ENCODE peak calls at places on chromosomes 1 and 21, in eight cellular contexts. I is GM12878, E is A549, D is GM23338, Y is Panc1, A is K562, U is SK-N-SH, O is HepG2. M is an unnamed sample.

GRCh38 chr1:78678324-78678723 is 28.7 kb downstream of the IFI44 start:
- DNase-seq in I (no peak), E (no peak), D (no peak), Y (no peak), A (no peak), U (no peak), O (no peak), M (no peak)

GRCh38 chr1:61230523-61230922 is 148.2 kb downstream of the NFIA start:
- DNase-seq in I (no peak), E (no peak), D (no peak), Y (no peak), A (no peak), U (no peak), O (peak; percentile 81), M (no peak)

GRCh38 chr1:160400646-160401486 is 502 bp downstream of the VANGL2 start:
- DNase-seq in I (no peak), E (no peak), D (peak; percentile 82), Y (no peak), A (no peak), U (peak; percentile 86), O (no peak), M (no peak)

GRCh38 chr1:160885080-160885479 is at the start of gene ITLN1:
- DNase-seq in I (no peak), E (no peak), D (no peak), Y (no peak), A (no peak), U (no peak), O (no peak), M (no peak)

GRCh38 chr1:160403244-160403643 is 2.9 kb downstream of the VANGL2 start:
- DNase-seq in I (no peak), E (no peak), D (no peak), Y (no peak), A (no peak), U (no peak), O (no peak), M (no peak)

GRCh38 chr1:183417691-183418491 is at the start of gene NMNAT2:
- DNase-seq in I (no peak), E (peak; percentile 36), D (peak; percentile 86), Y (no peak), A (peak; percentile 3), U (peak; percentile 77), O (no peak), M (no peak)

GRCh38 chr1:1629430-1630190 is 2.4 kb upstream of the MMP23B start:
- DNase-seq in I (no peak), E (no peak), D (peak; percentile 72), Y (no peak), A (no peak), U (peak; percentile 42), O (no peak), M (no peak)

GRCh38 chr1:66355756-66356155 is 178.2 kb upstream of the SGIP1 start:
- DNase-seq in I (no peak), E (no peak), D (no peak), Y (no peak), A (no peak), U (no peak), O (no peak), M (no peak)

GRCh38 chr1:236185687-236186086 is 43.3 kb downstream of the GPR137B start:
- DNase-seq in I (no peak), E (no peak), D (no peak), Y (no peak), A (no peak), U (no peak), O (no peak), M (peak; percentile 5)

GRCh38 chr21:25790122-25790951 is 55.6 kb downstream of the GABPA start:
- DNase-seq in I (no peak), E (peak; percentile 10), D (peak; percentile 52), Y (peak; percentile 38), A (peak; percentile 41), U (peak; percentile 52), O (peak; percentile 19), M (peak; percentile 35)

GRCh38 chr1:147334292-147334691 is 91.8 kb downstream of the CHD1L start:
- DNase-seq in I (no peak), E (no peak), D (no peak), Y (no peak), A (peak; percentile 69), U (no peak), O (no peak), M (no peak)

GRCh38 chr1:217482356-217483102 is 148.4 kb downstream of the GPATCH2 start:
- DNase-seq in I (peak; percentile 38), E (no peak), D (no peak), Y (no peak), A (no peak), U (no peak), O (no peak), M (peak; percentile 19)

GRCh38 chr1:199098468-199098867 is 459.6 kb downstream of the PTPRC start:
- DNase-seq in I (no peak), E (no peak), D (no peak), Y (no peak), A (no peak), U (no peak), O (no peak), M (peak; percentile 21)

GRCh38 chr1:227654431-227654830 is 80.7 kb downstream of the JMJD4 start:
- DNase-seq in I (no peak), E (no peak), D (no peak), Y (no peak), A (no peak), U (no peak), O (no peak), M (no peak)
- TF ChIP-seq CTCF in I (no peak), E (no peak), D (no peak), Y (no peak), A (no peak), U (no peak), O (no peak), M (no peak)

GRCh38 chr1:203174324-203174985 is 1.2 kb downstream of the MYBPH start:
- DNase-seq in I (no peak), E (no peak), D (no peak), Y (no peak), A (no peak), U (no peak), O (no peak), M (no peak)
- TF ChIP-seq REST in I (no peak), E (no peak), D (no peak), Y (no peak), A (no peak), U (no peak), O (no peak), M (no peak)

GRCh38 chr1:179743679-179744400 is 749 bp downstream of the FAM163A start:
- DNase-seq in I (no peak), E (no peak), D (peak; percentile 37), Y (no peak), A (no peak), U (peak; percentile 80), O (no peak), M (peak; percentile 8)
- H3K4me3 ChIP-seq in I (no peak overlapping the region), E (peak overlapping the region; percentile 47), D (peak overlapping the region; percentile 72), Y (peak overlapping the region; percentile 39), A (no peak overlapping the region), U (peak overlapping the region; percentile 54), O (peak overlapping the region; percentile 55), M (peak overlapping the region; percentile 32)

GRCh38 chr1:214588963-214589597 is 13.9 kb upstream of the CENPF start:
- DNase-seq in I (no peak), E (no peak), D (no peak), Y (no peak), A (no peak), U (no peak), O (no peak), M (no peak)

GRCh38 chr1:214586621-214587020 is 16.4 kb upstream of the CENPF start:
- DNase-seq in I (no peak), E (no peak), D (no peak), Y (no peak), A (no peak), U (no peak), O (no peak), M (no peak)

GRCh38 chr1:214587165-214587564 is 15.8 kb upstream of the CENPF start:
- DNase-seq in I (no peak), E (no peak), D (no peak), Y (no peak), A (no peak), U (no peak), O (no peak), M (no peak)

GRCh38 chr1:214593158-214593557 is 9.8 kb upstream of the CENPF start:
- DNase-seq in I (no peak), E (no peak), D (no peak), Y (no peak), A (no peak), U (no peak), O (no peak), M (no peak)

GRCh38 chr1:214590696-214591095 is 12.3 kb upstream of the CENPF start:
- DNase-seq in I (no peak), E (no peak), D (peak; percentile 41), Y (no peak), A (no peak), U (no peak), O (no peak), M (no peak)
- TF ChIP-seq CTCF in I (no peak), E (no peak), D (peak; percentile 39), Y (no peak), A (peak; percentile 10), U (peak; percentile 29), O (no peak), M (no peak)

DNA sequence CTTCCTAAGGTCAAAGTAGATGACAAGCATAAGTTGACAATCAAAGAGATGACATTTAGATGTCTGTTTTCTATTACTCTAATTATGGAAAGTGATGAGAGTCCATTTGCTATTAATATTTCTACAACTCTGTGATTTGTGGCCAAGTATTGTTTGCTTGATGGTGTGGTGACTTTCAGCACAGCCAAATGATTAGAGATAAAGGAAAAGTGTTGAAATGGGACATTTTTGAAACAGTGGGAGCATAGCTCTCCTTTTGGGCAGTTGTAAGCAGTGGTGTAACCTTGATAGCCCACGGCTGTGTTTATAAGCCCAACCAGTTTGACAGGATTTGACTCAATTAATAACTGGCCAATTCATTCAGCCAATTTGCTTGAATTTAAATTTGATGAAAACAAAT is 31.6 kb downstream of the ZC3H11B start:
- DNase-seq in I (no peak), E (no peak), D (no peak), Y (no peak), A (no peak), U (no peak), O (no peak), M (no peak)
- TF ChIP-seq REST in I (no peak), E (no peak), D (no peak), Y (no peak), A (no peak), U (no peak), O (no peak), M (no peak)